ENCODE peak calls at places on chromosomes 3 and 15, in nine cellular contexts. R is PC-3, J is transverse colon, V is IMR-90, F is dorsolateral prefrontal cortex, U is colonic mucosa, O is fibroblast of lung, W is cardiac muscle cell, H is heart left ventricle. P is an unnamed sample. For H3K27me3, the result is how much of the 10 kb centered on the place peaks cover.

GRCh38 chr15:80173022-80173759 is 20.4 kb downstream of the FAH start:
- DNase-seq in J (peak), H (peak), R (peak), V (peak), U (peak), O (peak), F (peak), W (peak), P (peak)

GRCh38 chr3:184011937-184012889 is 5.5 kb downstream of the ABCC5 start:
- DNase-seq in W (no peak), J (peak), R (peak), F (no peak), O (no peak), U (peak), V (peak), H (no peak), P (no peak)

GRCh38 chr3:49164983-49165720 is 979 bp downstream of the CCDC71 start:
- DNase-seq in F (no peak), V (no peak), H (no peak), J (no peak), W (no peak), U (no peak), O (no peak), R (no peak), P (no peak)

GRCh38 chr3:58107597-58107996 is 99.4 kb downstream of the FLNB start:
- DNase-seq in R (no peak), V (no peak), H (no peak), J (no peak), O (no peak), W (no peak), U (no peak), F (no peak), P (no peak)

GRCh38 chr3:132180337-132180791 is 136.8 kb upstream of the ACP3 start:
- DNase-seq in R (peak), J (no peak), H (no peak), V (peak), U (no peak), W (peak), F (peak), O (peak), P (peak)

GRCh38 chr3:48232232-48232631 is 8.7 kb upstream of the ZNF589 start:
- DNase-seq in J (no peak), R (no peak), W (no peak), H (no peak), V (no peak), U (no peak), O (no peak), F (no peak), P (no peak)

GRCh38 chr3:128548426-128549282 is 55.7 kb upstream of the GATA2 start:
- DNase-seq in W (peak), V (peak), O (peak), R (no peak), H (no peak), U (no peak), J (no peak), F (no peak), P (peak)

GRCh38 chr15:74434260-74434915 is 630 bp upstream of the SEMA7A start:
- DNase-seq in J (no peak), U (no peak), W (no peak), V (peak), F (peak), O (no peak), H (no peak), R (no peak), P (no peak)

GRCh38 chr15:47603026-47603425 is 114.3 kb upstream of the SEMA6D start:
- DNase-seq in O (peak), J (no peak), V (peak), U (no peak), F (no peak), R (peak), W (no peak), H (no peak), P (peak)

GRCh38 chr15:88797648-88798339 is 5.4 kb upstream of the ACAN start:
- DNase-seq in W (no peak), U (no peak), H (no peak), O (no peak), F (no peak), J (no peak), V (no peak), R (no peak), P (no peak)

GRCh38 chr3:126113733-126114132 is 29.8 kb upstream of the SLC41A3 start:
- DNase-seq in W (no peak), F (no peak), O (no peak), H (no peak), U (no peak), J (peak), V (no peak), R (no peak), P (no peak)

GRCh38 chr3:97010881-97011657 is 196.7 kb downstream of the EPHA6 start:
- DNase-seq in U (no peak), W (no peak), V (no peak), F (no peak), J (no peak), O (no peak), H (no peak), R (no peak), P (no peak)

GRCh38 chr3:134353831-134354611 is 20.2 kb downstream of the AMOTL2 start:
- DNase-seq in F (no peak), H (no peak), O (no peak), V (no peak), W (no peak), U (peak), J (peak), R (no peak), P (no peak)

GRCh38 chr15:60788514-60789091 is 309.7 kb upstream of the ICE2 start:
- DNase-seq in W (no peak), H (no peak), O (peak), F (no peak), U (no peak), R (no peak), J (no peak), V (no peak), P (no peak)

GRCh38 chr3:157182879-157183278 is 22.9 kb upstream of the CCNL1 start:
- DNase-seq in U (no peak), F (no peak), W (peak), O (no peak), J (no peak), H (no peak), V (peak), R (no peak), P (no peak)

GRCh38 chr3:182491571-182491970 is 301.7 kb upstream of the ATP11B start:
- DNase-seq in W (no peak), R (no peak), J (no peak), V (no peak), F (no peak), O (no peak), H (no peak), U (no peak), P (no peak)

GRCh38 chr3:194688207-194688711 is 2.6 kb downstream of the FAM43A start:
- DNase-seq in H (peak), O (peak), J (peak), R (peak), W (peak), F (no peak), U (peak), V (peak), P (no peak)

GRCh38 chr3:10019326-10019725 is 6.9 kb upstream of the FANCD2 start:
- DNase-seq in J (no peak), U (no peak), W (no peak), H (no peak), O (no peak), R (no peak), V (no peak), F (no peak), P (no peak)

GRCh38 chr3:127489357-127489756 is 101.2 kb downstream of the TPRA1 start:
- DNase-seq in J (no peak), W (no peak), V (no peak), O (no peak), R (no peak), U (no peak), H (no peak), F (no peak), P (no peak)

GRCh38 chr15:58346361-58346760 is 85.4 kb upstream of the LIPC start:
- DNase-seq in O (no peak), V (no peak), H (no peak), F (no peak), U (no peak), J (no peak), W (peak), R (peak), P (peak)

GRCh38 chr3:108153451-108153981 is 62.7 kb upstream of the CD47 start:
- DNase-seq in O (peak), F (no peak), W (peak), R (peak), J (peak), U (peak), V (peak), H (no peak), P (peak)

GRCh38 chr15:64163662-64164362 is 990 bp upstream of the PPIB start:
- DNase-seq in O (no peak), F (no peak), W (no peak), R (no peak), H (no peak), J (no peak), V (no peak), U (peak), P (peak)

GRCh38 chr15:66477011-66477410 is 20.6 kb downstream of the SNAPC5 start:
- DNase-seq in O (no peak), J (no peak), W (no peak), U (no peak), V (no peak), R (no peak), F (peak), H (no peak), P (no peak)

GRCh38 chr3:161171113-161171512 is 50.0 kb upstream of the NMD3 start:
- DNase-seq in F (no peak), J (no peak), O (peak), W (peak), U (peak), H (peak), R (peak), V (peak), P (peak)

GRCh38 chr3:100075731-100076543 is 38.4 kb downstream of the FILIP1L start:
- DNase-seq in F (no peak), J (no peak), V (no peak), U (no peak), H (no peak), O (no peak), R (no peak), W (no peak), P (no peak)

GRCh38 chr3:57985176-57985976 is 22.8 kb upstream of the FLNB start:
- DNase-seq in F (no peak), H (no peak), V (no peak), O (no peak), W (no peak), U (no peak), J (no peak), R (peak), P (no peak)

GRCh38 chr3:140854961-140855360 is 86.7 kb upstream of the SLC25A36 start:
- DNase-seq in H (no peak), F (no peak), J (no peak), R (no peak), V (no peak), W (no peak), O (no peak), U (no peak), P (peak)

GRCh38 chr3:24270204-24270671 is 224.4 kb downstream of the THRB start:
- DNase-seq in J (no peak), U (no peak), F (no peak), O (no peak), W (no peak), V (no peak), R (no peak), H (no peak), P (no peak)

GRCh38 chr15:72117448-72117697 is 577 bp downstream of the MYO9A start:
- DNase-seq in R (peak), W (peak), U (peak), O (peak), H (peak), V (peak), J (peak), F (no peak), P (peak)

GRCh38 chr3:195895078-195895899 is 13.1 kb downstream of the TNK2 start:
- DNase-seq in O (peak), J (peak), R (peak), W (no peak), U (peak), V (peak), H (peak), F (peak), P (no peak)

GRCh38 chr3:41933154-41933676 is 28.7 kb downstream of the ULK4 start:
- DNase-seq in V (peak), U (no peak), R (peak), W (peak), H (no peak), J (no peak), O (peak), F (no peak), P (peak)

GRCh38 chr3:183210862-183211341 is 42.2 kb upstream of the B3GNT5 start:
- DNase-seq in O (no peak), H (peak), V (no peak), J (no peak), F (no peak), R (peak), W (no peak), U (no peak), P (peak)

GRCh38 chr3:52231502-52232278 is 6.2 kb upstream of the TLR9 start:
- DNase-seq in F (peak), J (peak), H (peak), V (peak), R (peak), U (peak), W (peak), O (peak), P (peak)

GRCh38 chr3:129794319-129795201 is 99.0 kb downstream of the TMCC1 start:
- DNase-seq in U (peak), F (no peak), R (peak), J (peak), V (no peak), H (peak), W (peak), O (no peak), P (peak)

GRCh38 chr15:90680371-90680935 is 36.7 kb upstream of the BLM start:
- DNase-seq in W (peak), V (peak), R (peak), U (no peak), O (peak), F (no peak), H (no peak), J (no peak), P (peak)

GRCh38 chr3:133843634-133844033 is 38.0 kb downstream of the SRPRB start:
- DNase-seq in O (peak), V (peak), U (no peak), R (no peak), J (no peak), H (peak), F (no peak), W (peak), P (no peak)

GRCh38 chr3:186002884-186003472 is 65.2 kb upstream of the TRA2B start:
- DNase-seq in O (peak), W (peak), U (no peak), J (no peak), R (peak), F (no peak), H (no peak), V (peak), P (peak)
- TF ChIP-seq CTCF in O (peak), W (peak), U (no peak), J (peak), R (peak), F (no peak), H (peak), V (peak), P (peak)

DNA sequence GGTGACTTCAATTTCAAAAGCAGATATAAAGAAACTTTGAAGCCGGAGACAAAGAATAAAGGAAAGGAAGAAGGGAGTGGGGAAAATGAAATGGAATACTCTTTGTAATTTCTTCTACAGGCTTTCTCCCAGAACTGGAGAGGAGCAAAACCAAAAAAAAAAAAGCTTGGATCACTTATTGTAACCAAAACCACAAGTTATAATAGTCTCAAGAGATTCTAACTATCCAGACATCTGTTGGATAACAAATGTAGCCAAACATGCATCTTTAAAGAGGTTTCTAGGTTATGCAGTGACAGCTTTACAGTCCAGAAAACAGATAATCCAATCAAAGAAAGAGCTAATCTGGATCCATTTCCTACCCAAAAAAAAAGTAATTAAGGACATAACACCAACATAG is 36.2 kb downstream of the VGLL3 start:
- DNase-seq in O (no peak), W (no peak), R (no peak), V (no peak), H (no peak), F (no peak), J (no peak), U (no peak), P (no peak)
- H3K4me3 ChIP-seq in O (no peak), W (no peak), R (no peak), V (no peak), H (no peak), F (no peak), J (no peak), U (no peak), P (no peak)

GRCh38 chr3:175421897-175422296 is 562.8 kb downstream of the NAALADL2 start:
- DNase-seq in H (no peak), R (no peak), U (no peak), V (no peak), W (no peak), O (no peak), J (no peak), F (no peak), P (no peak)

GRCh38 chr3:175431396-175431795 is 572.3 kb downstream of the NAALADL2 start:
- DNase-seq in O (no peak), V (peak), J (peak), U (peak), H (no peak), W (peak), R (no peak), F (no peak), P (no peak)

GRCh38 chr3:175430975-175431374 is 571.8 kb downstream of the NAALADL2 start:
- DNase-seq in H (no peak), J (no peak), R (no peak), F (no peak), V (no peak), U (no peak), W (no peak), O (no peak), P (no peak)

GRCh38 chr3:175422744-175423143 is 563.6 kb downstream of the NAALADL2 start:
- DNase-seq in V (no peak), F (no peak), W (no peak), U (no peak), H (no peak), R (peak), O (no peak), J (no peak), P (peak)

GRCh38 chr3:175426805-175427204 is 567.7 kb downstream of the NAALADL2 start:
- DNase-seq in R (peak), O (no peak), F (no peak), W (no peak), U (no peak), H (no peak), J (no peak), V (peak), P (peak)
- H3K27me3 ChIP-seq in R (under half), O (under half), F (under half), W (under half), U (under half), H (under half), J (under half), V (under half), P (under half)

DNA sequence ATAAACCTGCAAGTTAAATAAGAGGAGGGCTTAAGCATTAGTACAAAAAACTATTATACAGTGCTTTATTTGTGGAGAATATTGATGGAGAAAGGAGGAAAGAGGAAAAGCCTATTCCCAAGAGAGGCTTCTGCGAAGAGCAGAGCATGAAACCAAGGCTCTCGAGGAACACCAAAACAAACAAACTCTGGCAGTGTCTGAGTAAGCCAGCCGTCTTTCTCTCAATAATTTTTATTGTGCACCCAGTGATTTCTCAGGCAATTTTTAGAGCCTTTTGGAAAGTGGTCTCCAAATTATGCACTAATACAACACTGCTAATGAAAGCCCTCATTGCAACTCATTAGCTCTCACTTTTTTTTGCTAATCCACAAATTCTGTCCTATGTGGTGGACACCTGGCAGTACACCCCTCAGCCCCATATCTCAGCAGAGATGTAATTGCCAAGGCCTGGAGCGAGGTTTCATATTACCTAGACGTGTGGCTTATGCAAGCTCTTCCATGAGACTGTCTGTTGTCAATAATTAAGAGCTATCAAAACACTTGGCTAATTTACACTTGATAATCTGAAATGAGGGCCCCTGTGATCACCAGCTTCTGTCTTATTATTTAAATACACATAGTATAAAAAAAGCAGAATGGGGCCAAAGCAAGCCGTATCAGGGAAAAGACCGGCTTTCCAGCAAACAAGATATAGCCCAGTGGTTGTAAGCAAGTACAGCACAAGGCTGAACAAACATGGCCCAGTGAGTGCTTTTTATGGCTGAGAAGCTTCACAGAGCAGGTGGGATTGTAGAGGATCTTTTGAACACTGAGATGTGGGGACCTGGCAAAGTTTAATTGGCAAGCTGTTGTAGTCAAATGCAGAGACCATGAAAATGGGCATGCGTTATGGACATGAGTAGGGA is 216.9 kb downstream of the ROBO2 start:
- DNase-seq in J (no peak), U (no peak), W (no peak), F (no peak), R (no peak), H (no peak), O (no peak), V (no peak), P (no peak)
- TF ChIP-seq CTCF in J (no peak), U (no peak), W (no peak), F (no peak), R (no peak), H (no peak), O (no peak), V (no peak), P (no peak)

GRCh38 chr15:85404922-85405293 is 24.5 kb downstream of the AKAP13 start:
- DNase-seq in O (no peak), U (no peak), W (no peak), H (no peak), F (no peak), J (no peak), V (peak), R (peak), P (no peak)
- H3K4me3 ChIP-seq in O (no peak), U (no peak), W (no peak), H (no peak), F (no peak), J (no peak), V (no peak), R (no peak), P (no peak)